ENCODE peak calls at places on chromosomes 12 and 14, in five cellular contexts. A is glutamatergic neuron; L is endothelial cell of umbilical vein; X is CD4-positive, alpha-beta T cell; Z is tibial nerve. J is an unnamed sample.

GRCh38 chr12:44626883-44627282 is 249.2 kb downstream of the NELL2 start:
- DNase-seq in A (no peak), L (no peak), X (no peak), Z (no peak), J (no peak)

GRCh38 chr12:6215932-6216494 is 15.8 kb downstream of the CD9 start:
- DNase-seq in A (no peak), L (peak), X (no peak), Z (peak), J (no peak)

GRCh38 chr12:29516431-29516875 is 19.0 kb upstream of the OVCH1 start:
- DNase-seq in A (no peak), L (peak), X (no peak), Z (no peak), J (no peak)

GRCh38 chr12:107504503-107504885 is 181.1 kb upstream of the PWP1 start:
- DNase-seq in A (no peak), L (no peak), X (no peak), Z (no peak), J (no peak)

GRCh38 chr12:55818140-55818728 is 393 bp downstream of the ORMDL2 start:
- DNase-seq in A (no peak), L (no peak), X (no peak), Z (no peak), J (no peak)

GRCh38 chr12:109766251-109766778 is 52.7 kb downstream of the FAM222A start:
- DNase-seq in A (no peak), L (no peak), X (no peak), Z (no peak), J (no peak)

GRCh38 chr12:12081836-12082497 is 11.2 kb downstream of the BCL2L14 start:
- DNase-seq in A (no peak), L (peak), X (no peak), Z (no peak), J (no peak)

GRCh38 chr12:89882051-89882450 is 173.4 kb upstream of the ATP2B1 start:
- DNase-seq in A (no peak), L (no peak), X (no peak), Z (no peak), J (no peak)

GRCh38 chr14:58244556-58245387 is at the start of gene PSMA3:
- DNase-seq in A (peak), L (peak), X (peak), Z (peak), J (peak)
- TF ChIP-seq CTCF in A (no peak), L (no peak), X (no peak), Z (no peak), J (no peak)

GRCh38 chr12:120737557-120738251 is 12.1 kb downstream of the ACADS start:
- DNase-seq in A (peak), L (no peak), X (no peak), Z (no peak), J (no peak)
- TF ChIP-seq CTCF in A (no peak), L (no peak), X (no peak), Z (no peak), J (peak)

GRCh38 chr14:102288139-102288538 is 16.8 kb downstream of the MOK start:
- DNase-seq in A (no peak), L (no peak), X (no peak), Z (no peak), J (no peak)
- TF ChIP-seq CTCF in A (no peak), L (no peak), X (no peak), Z (no peak), J (no peak)

GRCh38 chr14:39428118-39428517 is 4.1 kb downstream of the FBXO33 start:
- DNase-seq in A (no peak), L (no peak), X (no peak), Z (no peak), J (no peak)

GRCh38 chr14:39423793-39424192 is 8.4 kb downstream of the FBXO33 start:
- DNase-seq in A (no peak), L (no peak), X (no peak), Z (no peak), J (no peak)

GRCh38 chr14:39430762-39431415 is 1.3 kb downstream of the FBXO33 start:
- DNase-seq in A (no peak), L (peak), X (no peak), Z (no peak), J (no peak)

GRCh38 chr14:39425947-39426346 is 6.3 kb downstream of the FBXO33 start:
- DNase-seq in A (no peak), L (no peak), X (no peak), Z (no peak), J (no peak)

GRCh38 chr14:39426605-39427004 is 5.6 kb downstream of the FBXO33 start:
- DNase-seq in A (no peak), L (peak), X (no peak), Z (no peak), J (no peak)
- TF ChIP-seq CTCF in A (no peak), L (no peak), X (peak), Z (no peak), J (no peak)